ENCODE peak calls at places on chromosomes 7 and 10, in ten cellular contexts. I, T, G, K, C, S, Y, N, E and F are unnamed samples.

GRCh38 chr7:96178581-96178980 is 143.3 kb downstream of the SLC25A13 start:
- DNase-seq in T (no peak), G (no peak), E (no peak), C (no peak), Y (no peak), K (no peak), I (no peak), N (no peak), S (no peak), F (no peak)

GRCh38 chr10:122331615-122332446 is 42.7 kb upstream of the PLEKHA1 start:
- DNase-seq in T (no peak), N (no peak), C (no peak), E (peak), G (no peak), K (no peak), S (no peak), I (no peak), Y (no peak), F (no peak)

GRCh38 chr7:47337531-47337930 is 244.4 kb downstream of the TNS3 start:
- DNase-seq in Y (no peak), K (no peak), S (no peak), C (no peak), N (no peak), E (no peak), G (no peak), I (no peak), T (no peak), F (no peak)

GRCh38 chr10:25699631-25700030 is 234.4 kb upstream of the MYO3A start:
- DNase-seq in S (no peak), N (no peak), C (no peak), E (no peak), G (no peak), I (no peak), K (no peak), T (no peak), Y (no peak), F (no peak)

GRCh38 chr7:151430391-151431205 is 9.3 kb downstream of the CRYGN start:
- DNase-seq in T (no peak), E (no peak), S (no peak), N (no peak), K (no peak), I (no peak), G (no peak), Y (no peak), C (no peak), F (no peak)

GRCh38 chr7:137820677-137821420 is 25.9 kb downstream of the DGKI start:
- DNase-seq in T (no peak), S (no peak), K (no peak), G (no peak), E (no peak), Y (peak), C (no peak), N (peak), I (no peak), F (no peak)

GRCh38 chr7:153567426-153567825 is 484.8 kb upstream of the DPP6 start:
- DNase-seq in Y (no peak), S (no peak), T (no peak), K (no peak), N (no peak), G (no peak), E (no peak), C (no peak), I (no peak), F (no peak)

GRCh38 chr7:74104702-74105101 is 21.1 kb downstream of the LIMK1 start:
- DNase-seq in K (no peak), T (no peak), E (no peak), I (peak), Y (peak), S (no peak), N (no peak), C (no peak), G (no peak), F (no peak)

GRCh38 chr10:91013985-91014384 is 93.1 kb upstream of the ANKRD1 start:
- DNase-seq in I (no peak), K (no peak), C (no peak), T (no peak), N (no peak), Y (no peak), E (no peak), G (no peak), S (no peak), F (no peak)

GRCh38 chr7:1388936-1389335 is 70.3 kb downstream of the MICALL2 start:
- DNase-seq in G (no peak), C (no peak), T (no peak), K (no peak), Y (no peak), N (no peak), E (no peak), S (no peak), I (no peak), F (no peak)

GRCh38 chr10:12241810-12242529 is 46.0 kb downstream of the CDC123 start:
- DNase-seq in I (no peak), T (no peak), K (no peak), G (no peak), C (peak), S (no peak), N (peak), E (no peak), Y (peak), F (no peak)

GRCh38 chr7:42931834-42932651 is at the start of the genes MRPL32 and PSMA2:
- DNase-seq in G (peak), K (peak), C (peak), N (peak), S (peak), T (peak), I (peak), E (peak), Y (peak), F (peak)

GRCh38 chr7:77975672-77976480 is 177.3 kb downstream of the PHTF2 start:
- DNase-seq in Y (no peak), T (no peak), K (no peak), E (no peak), G (no peak), I (no peak), N (no peak), S (no peak), C (no peak), F (no peak)

GRCh38 chr10:77925795-77926565 is 575 bp downstream of the DLG5 start:
- DNase-seq in K (no peak), E (no peak), Y (no peak), I (peak), N (peak), T (no peak), S (no peak), G (peak), C (peak), F (no peak)

GRCh38 chr10:50536617-50537252 is 87.0 kb downstream of the SGMS1 start:
- DNase-seq in N (no peak), C (peak), K (no peak), E (peak), G (no peak), I (no peak), S (no peak), Y (peak), T (no peak), F (no peak)

GRCh38 chr7:30453859-30454258 is 24.7 kb downstream of the NOD1 start:
- DNase-seq in G (no peak), E (no peak), N (no peak), S (no peak), C (no peak), K (no peak), Y (no peak), I (no peak), T (no peak), F (no peak)

GRCh38 chr7:70040971-70041766 is 442.9 kb downstream of the AUTS2 start:
- DNase-seq in I (no peak), Y (no peak), G (no peak), C (no peak), S (no peak), N (no peak), K (no peak), T (no peak), E (no peak), F (no peak)

GRCh38 chr10:132103116-132103910 is 37.6 kb downstream of the JAKMIP3 start:
- DNase-seq in C (no peak), T (no peak), E (no peak), K (no peak), S (no peak), G (no peak), Y (no peak), I (no peak), N (no peak), F (no peak)

GRCh38 chr10:6912424-6912823 is 332.3 kb upstream of the PRKCQ start:
- DNase-seq in I (peak), Y (peak), N (no peak), K (no peak), G (no peak), T (no peak), E (no peak), S (no peak), C (no peak), F (no peak)

GRCh38 chr7:3575753-3576531 is 274.9 kb downstream of the SDK1 start:
- DNase-seq in C (no peak), I (no peak), T (no peak), S (no peak), E (no peak), Y (no peak), G (no peak), K (no peak), N (no peak), F (no peak)

GRCh38 chr10:117936136-117936535 is 110.6 kb downstream of the RAB11FIP2 start:
- DNase-seq in S (no peak), Y (peak), C (no peak), G (peak), N (no peak), E (no peak), K (no peak), I (no peak), T (no peak), F (no peak)

GRCh38 chr10:58544135-58544534 is 31.5 kb downstream of the BICC1 start:
- DNase-seq in G (no peak), I (no peak), S (no peak), N (no peak), Y (no peak), C (no peak), E (no peak), K (no peak), T (no peak), F (no peak)

GRCh38 chr7:30116771-30117170 is 18.0 kb upstream of the MTURN start:
- DNase-seq in K (no peak), S (no peak), T (no peak), I (no peak), C (no peak), Y (no peak), E (no peak), G (no peak), N (no peak), F (no peak)

GRCh38 chr7:125423444-125424155 is 494.0 kb upstream of the POT1 start:
- DNase-seq in K (no peak), E (peak), C (no peak), I (peak), Y (no peak), S (no peak), N (no peak), G (no peak), T (no peak), F (no peak)

GRCh38 chr10:61655335-61655851 is 7.3 kb upstream of the CABCOCO1 start:
- DNase-seq in S (no peak), G (no peak), N (no peak), Y (peak), T (no peak), K (no peak), C (no peak), I (no peak), E (no peak), F (no peak)

GRCh38 chr10:118939216-118940007 is 90.1 kb upstream of the NANOS1 start:
- DNase-seq in K (no peak), C (no peak), S (no peak), N (no peak), Y (no peak), G (no peak), E (no peak), T (no peak), I (no peak), F (no peak)

GRCh38 chr7:136998495-136998894 is 130.0 kb downstream of the CHRM2 start:
- DNase-seq in Y (peak), G (no peak), E (no peak), K (no peak), C (no peak), I (peak), S (no peak), T (no peak), N (no peak), F (no peak)

GRCh38 chr7:106170216-106170615 is 58.1 kb upstream of the SYPL1 start:
- DNase-seq in Y (no peak), K (no peak), T (no peak), N (no peak), E (no peak), G (no peak), C (no peak), S (no peak), I (no peak), F (no peak)

GRCh38 chr7:95545666-95546065 is 50.6 kb downstream of the PDK4 start:
- DNase-seq in N (no peak), G (no peak), I (no peak), E (no peak), C (no peak), T (no peak), Y (no peak), S (no peak), K (no peak), F (no peak)

GRCh38 chr7:105982388-105982787 is 19.3 kb downstream of the CDHR3 start:
- DNase-seq in Y (no peak), G (no peak), S (no peak), K (no peak), I (no peak), C (no peak), N (no peak), T (no peak), E (no peak), F (no peak)

GRCh38 chr7:82442492-82443043 is 1.0 kb downstream of the CACNA2D1 start:
- DNase-seq in T (no peak), E (no peak), I (no peak), S (no peak), C (no peak), N (no peak), K (no peak), G (no peak), Y (peak), F (no peak)

GRCh38 chr10:97561678-97562077 is 10.9 kb upstream of the ANKRD2 start:
- DNase-seq in E (no peak), K (no peak), N (no peak), Y (no peak), C (no peak), T (no peak), G (no peak), S (no peak), I (no peak), F (no peak)

GRCh38 chr7:149816794-149817193 is 21.4 kb upstream of the ZNF862 start:
- DNase-seq in K (no peak), E (no peak), S (no peak), C (no peak), G (no peak), I (no peak), Y (no peak), T (no peak), N (no peak), F (no peak)

GRCh38 chr10:84665883-84666463 is 337.6 kb downstream of the CCSER2 start:
- DNase-seq in I (no peak), G (no peak), K (no peak), Y (no peak), C (peak), T (no peak), S (no peak), N (no peak), E (no peak), F (no peak)